ENCODE peak calls at places on chromosomes 11 and 22, in five cellular contexts. X, R, O, B and W are unnamed samples.

GRCh38 chr11:114162719-114163123 is 103.2 kb downstream of the ZBTB16 start:
- DNase-seq in R (peak; percentile 59), O (peak; percentile 87), B (peak; percentile 84), X (peak; percentile 99), W (peak; percentile 94)

GRCh38 chr11:117186431-117186761 is 7.9 kb downstream of the SIDT2 start:
- DNase-seq in R (no peak), B (no peak), O (peak; percentile 13), X (no peak), W (no peak)

GRCh38 chr11:706957-707816 is 1.2 kb downstream of the EPS8L2 start:
- DNase-seq in R (no peak), O (no peak), X (peak; percentile 71), B (peak; percentile 84), W (no peak)

GRCh38 chr22:36384766-36385400 is 2.9 kb downstream of the MYH9 start:
- DNase-seq in X (no peak), B (no peak), O (no peak), R (no peak), W (no peak)

GRCh38 chr11:18668131-18668530 is 30.4 kb upstream of the TMEM86A start:
- DNase-seq in X (peak; percentile 14), B (no peak), O (no peak), R (no peak), W (no peak)

GRCh38 chr11:65851083-65851579 is 6.8 kb downstream of the CFL1 start:
- DNase-seq in O (no peak), B (no peak), R (no peak), X (no peak), W (no peak)

GRCh38 chr11:109963101-109963500 is 130.1 kb upstream of the ZC3H12C start:
- DNase-seq in O (no peak), B (no peak), X (no peak), R (peak; percentile 13), W (no peak)

GRCh38 chr22:50737728-50738648 is at the start of gene ACR:
- DNase-seq in B (peak; percentile 53), R (no peak), O (no peak), X (no peak), W (no peak)

GRCh38 chr11:126465573-126466287 is 110.2 kb downstream of the ST3GAL4 start:
- DNase-seq in R (no peak), O (no peak), X (no peak), B (no peak), W (no peak)